ENCODE peak calls at places on chromosome 12, in seven cellular contexts. U, V, Y, E, I, S and H are unnamed samples.

GRCh38 chr12:41795910-41796309 is 348.8 kb downstream of the GXYLT1 start:
- DNase-seq in U (no peak), V (no peak), Y (no peak), E (no peak), I (no peak), S (no peak), H (peak; percentile 5)

GRCh38 chr12:110245278-110245868 is 35.7 kb upstream of the ATP2A2 start:
- DNase-seq in U (no peak), V (peak; percentile 36), Y (peak; percentile 68), E (peak; percentile 28), I (peak; percentile 49), S (no peak), H (peak; percentile 54)

GRCh38 chr12:79934309-79935020 is 432 bp downstream of the PPP1R12A start:
- DNase-seq in U (no peak), V (no peak), Y (peak; percentile 80), E (peak; percentile 37), I (peak; percentile 44), S (peak; percentile 21), H (no peak)

GRCh38 chr12:49288412-49288853 is 6.5 kb upstream of the PRPH start:
- DNase-seq in U (peak; percentile 49), V (peak; percentile 41), Y (peak; percentile 29), E (peak; percentile 54), I (peak; percentile 53), S (peak; percentile 34), H (peak; percentile 70)

GRCh38 chr12:59904874-59905521 is 309.2 kb downstream of the SLC16A7 start:
- DNase-seq in U (peak; percentile 16), V (no peak), Y (no peak), E (peak; percentile 80), I (no peak), S (peak; percentile 89), H (no peak)

GRCh38 chr12:75660107-75660530 is 148.7 kb upstream of the KRR1 start:
- DNase-seq in U (peak; percentile 91), V (no peak), Y (no peak), E (peak; percentile 99), I (peak; percentile 25), S (peak; percentile 78), H (peak; percentile 52)

GRCh38 chr12:57836442-57837375 is 9.8 kb downstream of the CTDSP2 start:
- DNase-seq in U (peak; percentile 86), V (no peak), Y (peak; percentile 76), E (peak; percentile 70), I (no peak), S (peak; percentile 73), H (peak; percentile 60)

GRCh38 chr12:47267571-47267970 is 187.8 kb upstream of the AMIGO2 start:
- DNase-seq in U (no peak), V (no peak), Y (no peak), E (no peak), I (no peak), S (no peak), H (peak; percentile 73)

GRCh38 chr12:67798763-67799162 is 150.2 kb downstream of the DYRK2 start:
- DNase-seq in U (no peak), V (no peak), Y (no peak), E (no peak), I (no peak), S (no peak), H (no peak)

GRCh38 chr12:83042441-83043215 is 355.9 kb downstream of the TMTC2 start:
- DNase-seq in U (peak; percentile 57), V (no peak), Y (no peak), E (no peak), I (no peak), S (no peak), H (no peak)

GRCh38 chr12:58420496-58420895 is 479.1 kb downstream of the ATP23 start:
- DNase-seq in U (peak; percentile 47), V (no peak), Y (no peak), E (peak; percentile 64), I (no peak), S (peak; percentile 50), H (peak; percentile 36)

GRCh38 chr12:127287256-127287655 is 979.7 kb upstream of the TMEM132C start:
- DNase-seq in U (no peak), V (no peak), Y (no peak), E (no peak), I (no peak), S (no peak), H (no peak)

DNA sequence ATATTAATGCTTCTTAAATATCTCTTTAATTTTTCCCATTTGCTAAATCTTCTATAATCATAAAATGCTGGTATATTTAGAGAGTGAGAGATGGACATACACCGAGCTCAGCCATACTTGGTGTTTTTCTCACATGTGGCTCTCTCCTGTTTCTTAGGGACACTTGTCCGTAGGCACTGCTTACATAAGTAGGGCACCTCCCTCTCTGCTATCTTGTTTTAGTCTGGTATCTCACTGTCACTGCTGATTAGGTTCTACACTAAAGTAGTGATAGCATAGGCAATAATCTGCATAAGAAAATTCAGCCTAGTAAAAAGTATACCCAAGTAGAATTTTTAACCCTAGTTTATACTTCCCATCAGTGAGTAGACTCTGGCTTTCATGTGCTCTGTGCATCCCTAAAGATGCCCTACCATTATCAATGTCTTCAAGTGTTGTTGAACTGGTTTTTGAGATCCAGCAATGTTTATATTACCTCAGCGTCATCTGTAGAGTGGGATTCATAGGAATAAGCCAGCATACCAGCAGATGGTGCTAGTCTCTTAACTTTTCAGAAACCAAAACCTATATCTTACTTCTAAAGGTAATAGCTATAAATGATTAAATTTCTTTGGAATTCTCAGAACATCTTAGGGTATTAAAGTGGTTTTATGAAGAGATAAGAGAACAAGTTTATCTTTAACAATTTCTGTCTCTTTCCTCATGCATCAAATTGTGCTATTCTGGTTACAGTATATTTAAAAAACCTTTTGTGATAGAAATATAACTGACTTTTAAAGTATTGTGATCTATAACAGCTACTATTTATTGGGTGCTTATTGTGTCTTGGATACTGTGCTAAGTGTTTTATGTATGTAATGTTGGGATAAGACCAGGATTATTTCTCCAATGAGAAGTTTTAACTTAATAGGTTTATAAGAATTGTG is 32.9 kb downstream of the ARID2 start:
- DNase-seq in U (peak; percentile 61), V (no peak), Y (no peak), E (peak; percentile 73), I (peak; percentile 3), S (peak; percentile 40), H (peak; percentile 57)
- TF ChIP-seq CTCF in U (peak; percentile 80), V (no peak), Y (peak; percentile 61), E (peak; percentile 77), I (peak; percentile 32), S (peak; percentile 66), H (peak; percentile 39)

GRCh38 chr12:111767362-111768158 is 827 bp downstream of the ALDH2 start:
- DNase-seq in U (no peak), V (no peak), Y (no peak), E (peak; percentile 65), I (peak; percentile 26), S (peak; percentile 9), H (no peak)

GRCh38 chr12:111768159-111768895 is 1.6 kb downstream of the ALDH2 start:
- DNase-seq in U (no peak), V (no peak), Y (no peak), E (no peak), I (no peak), S (no peak), H (no peak)

GRCh38 chr12:111764120-111764821 is 2.5 kb upstream of the ALDH2 start:
- DNase-seq in U (no peak), V (no peak), Y (no peak), E (no peak), I (no peak), S (no peak), H (no peak)

GRCh38 chr12:111769599-111769998 is 2.9 kb downstream of the ALDH2 start:
- DNase-seq in U (no peak), V (no peak), Y (no peak), E (no peak), I (no peak), S (no peak), H (no peak)

DNA sequence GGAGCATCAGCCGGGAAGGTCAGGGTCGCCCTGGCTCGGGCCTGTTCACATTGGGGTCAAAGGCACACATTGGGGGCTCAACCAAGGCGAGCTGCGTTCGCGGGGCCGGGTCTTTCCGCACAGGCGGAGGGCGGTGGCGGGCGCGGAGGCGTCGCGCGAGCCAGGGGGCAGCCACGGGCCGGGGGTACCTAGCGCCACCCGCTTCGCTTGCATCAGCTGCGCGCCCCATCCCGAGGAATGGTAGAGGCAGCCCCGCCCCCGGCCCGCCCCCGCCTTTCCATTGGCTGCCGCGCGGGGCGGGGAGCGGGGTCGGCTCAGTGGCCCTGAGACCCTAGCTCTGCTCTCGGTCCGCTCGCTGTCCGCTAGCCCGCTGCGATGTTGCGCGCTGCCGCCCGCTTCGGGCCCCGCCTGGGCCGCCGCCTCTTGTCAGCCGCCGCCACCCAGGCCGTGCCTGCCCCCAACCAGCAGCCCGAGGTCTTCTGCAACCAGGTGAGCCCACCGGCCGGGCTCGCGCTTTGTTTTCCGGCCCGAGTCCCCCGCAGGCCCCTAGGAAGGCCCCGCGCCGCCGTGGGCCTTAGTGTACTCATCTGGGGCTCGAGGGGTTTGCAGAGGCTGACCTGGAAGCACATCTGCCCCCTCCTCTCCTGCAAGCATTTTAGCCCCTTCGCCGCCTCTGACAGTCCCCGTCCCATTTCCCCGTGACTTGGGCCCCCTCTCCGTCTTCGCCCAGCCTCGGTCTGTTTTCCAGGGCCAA is at the start of gene ALDH2:
- DNase-seq in U (peak; percentile 56), V (peak; percentile 60), Y (peak; percentile 92), E (no peak), I (peak; percentile 79), S (peak; percentile 32), H (no peak)
- TF ChIP-seq CTCF in U (no peak), V (no peak), Y (no peak), E (no peak), I (no peak), S (no peak), H (no peak)

DNA sequence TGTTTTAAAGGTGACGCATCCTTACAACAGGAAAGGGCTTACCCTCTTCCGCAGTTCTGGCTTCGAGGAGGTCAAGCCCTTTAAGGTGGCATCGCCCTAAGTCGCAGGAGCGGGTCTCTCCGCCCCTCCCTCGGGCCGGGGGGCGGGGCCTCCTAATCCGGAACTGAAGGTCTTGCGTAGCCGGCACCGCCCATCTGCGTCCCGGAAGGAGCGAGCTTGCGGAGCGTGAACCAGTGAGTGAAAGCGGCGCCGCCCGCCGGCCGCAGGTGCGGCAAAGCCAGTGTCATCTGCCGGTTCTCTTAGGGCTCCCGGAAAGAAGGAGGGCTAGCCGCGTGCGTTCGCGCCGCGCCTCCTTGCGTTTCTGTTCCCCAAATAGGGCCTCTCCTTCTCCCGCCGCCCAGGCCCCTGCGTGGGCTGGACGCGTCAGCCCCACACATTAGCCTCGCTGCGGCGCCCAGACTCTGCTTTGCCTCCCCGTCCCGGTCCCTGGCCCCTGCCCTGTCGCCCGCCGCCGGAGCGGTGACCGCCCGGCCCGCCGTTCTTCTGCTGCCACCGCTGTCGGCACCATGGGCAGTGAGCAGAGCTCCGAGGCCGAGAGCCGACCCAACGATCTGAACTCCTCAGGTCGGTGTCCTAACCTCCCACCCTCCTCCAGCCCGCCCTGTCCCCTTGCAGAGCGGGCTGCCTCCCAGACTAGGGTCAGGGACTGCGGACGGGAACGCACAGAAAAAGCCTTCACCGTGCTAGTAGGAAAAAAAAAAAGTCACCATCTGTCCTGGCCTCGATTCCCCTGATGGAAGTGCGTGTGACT is at the start of gene BORCS5:
- DNase-seq in U (peak; percentile 92), V (peak; percentile 99), Y (peak; percentile 99), E (peak; percentile 86), I (peak; percentile 98), S (peak; percentile 91), H (peak; percentile 98)
- TF ChIP-seq CTCF in U (no peak), V (no peak), Y (peak; percentile 21), E (no peak), I (no peak), S (peak; percentile 21), H (no peak)

GRCh38 chr12:125738211-125738610 is 673.0 kb downstream of the AACS start:
- DNase-seq in U (no peak), V (no peak), Y (no peak), E (no peak), I (no peak), S (no peak), H (no peak)

DNA sequence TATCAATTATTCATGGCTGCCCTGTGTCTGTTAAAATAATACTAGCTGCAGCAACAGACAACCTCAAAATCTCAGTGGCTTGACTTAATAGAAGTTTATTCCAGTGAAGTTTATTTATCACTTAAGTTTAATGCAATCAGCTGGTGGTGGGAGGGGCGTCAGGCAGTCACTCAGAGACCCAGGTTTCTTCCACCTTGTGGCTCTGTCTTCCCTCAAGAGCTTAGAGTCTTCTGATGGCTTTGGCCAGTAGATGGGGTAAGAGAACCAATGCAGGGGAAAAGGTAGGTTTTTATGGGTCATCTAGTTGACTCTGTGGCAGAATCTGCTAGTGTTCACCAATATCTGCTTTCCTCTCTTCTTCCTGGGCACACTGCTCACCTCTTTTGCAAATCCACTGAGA is 668.9 kb downstream of the AACS start:
- DNase-seq in U (no peak), V (no peak), Y (no peak), E (no peak), I (no peak), S (no peak), H (peak; percentile 10)
- TF ChIP-seq CTCF in U (no peak), V (no peak), Y (no peak), E (no peak), I (no peak), S (no peak), H (peak; percentile 8)